ENCODE peak calls at places on chromosomes 12 and 14, in six cellular contexts. One of them, this sample, is unnamed.

GRCh38 chr12:57234571-57235011 is 5.1 kb downstream of the SHMT2 start:
- DNase-seq in activated naive CD4-positive, alpha-beta T cell treated with anti-CD3 and anti-CD28 coated beads for 36 hours: no peak
- DNase-seq in activated gamma-delta T cell treated with Interleukin-2 at 50 U/mL for 16 hours: no peak
- DNase-seq in NCI-H1092 treated with DMSO at 0.1 percent for 48 hours: no peak
- DNase-seq in stromal cell of bone marrow: no peak
- DNase-seq in AG09309: no peak
- DNase-seq in this sample: no peak

GRCh38 chr12:5965950-5966383 is 20.9 kb upstream of the ANO2 start:
- DNase-seq in AG09309: peak; percentile 3
- DNase-seq in activated gamma-delta T cell treated with Interleukin-2 at 50 U/mL for 16 hours: peak; percentile 26
- DNase-seq in activated naive CD4-positive, alpha-beta T cell treated with anti-CD3 and anti-CD28 coated beads for 36 hours: peak; percentile 65
- DNase-seq in NCI-H1092 treated with DMSO at 0.1 percent for 48 hours: peak; percentile 12
- DNase-seq in stromal cell of bone marrow: peak; percentile 32
- DNase-seq in this sample: peak; percentile 14

GRCh38 chr12:122422769-122423257 is 344 bp upstream of the CLIP1 start:
- DNase-seq in activated naive CD4-positive, alpha-beta T cell treated with anti-CD3 and anti-CD28 coated beads for 36 hours: peak; percentile 81
- DNase-seq in NCI-H1092 treated with DMSO at 0.1 percent for 48 hours: peak; percentile 39
- DNase-seq in AG09309: no peak
- DNase-seq in stromal cell of bone marrow: peak; percentile 54
- DNase-seq in activated gamma-delta T cell treated with Interleukin-2 at 50 U/mL for 16 hours: peak; percentile 9
- DNase-seq in this sample: no peak

GRCh38 chr12:93061414-93062099 is 132.5 kb upstream of the EEA1 start:
- DNase-seq in AG09309: no peak
- DNase-seq in activated gamma-delta T cell treated with Interleukin-2 at 50 U/mL for 16 hours: no peak
- DNase-seq in stromal cell of bone marrow: no peak
- DNase-seq in NCI-H1092 treated with DMSO at 0.1 percent for 48 hours: peak; percentile 85
- DNase-seq in activated naive CD4-positive, alpha-beta T cell treated with anti-CD3 and anti-CD28 coated beads for 36 hours: no peak
- DNase-seq in this sample: no peak

GRCh38 chr12:62459976-62460375 is 6.7 kb upstream of the MON2 start:
- DNase-seq in stromal cell of bone marrow: no peak
- DNase-seq in NCI-H1092 treated with DMSO at 0.1 percent for 48 hours: no peak
- DNase-seq in AG09309: no peak
- DNase-seq in activated naive CD4-positive, alpha-beta T cell treated with anti-CD3 and anti-CD28 coated beads for 36 hours: no peak
- DNase-seq in activated gamma-delta T cell treated with Interleukin-2 at 50 U/mL for 16 hours: no peak
- DNase-seq in this sample: no peak

GRCh38 chr14:44846232-44846824 is 115.4 kb downstream of the KLHL28 start:
- DNase-seq in stromal cell of bone marrow: peak; percentile 28
- DNase-seq in activated gamma-delta T cell treated with Interleukin-2 at 50 U/mL for 16 hours: no peak
- DNase-seq in AG09309: peak; percentile 8
- DNase-seq in activated naive CD4-positive, alpha-beta T cell treated with anti-CD3 and anti-CD28 coated beads for 36 hours: peak; percentile 20
- DNase-seq in NCI-H1092 treated with DMSO at 0.1 percent for 48 hours: peak; percentile 76
- DNase-seq in this sample: peak; percentile 17

GRCh38 chr12:93618891-93619410 is 46.5 kb downstream of the SOCS2 start:
- DNase-seq in activated gamma-delta T cell treated with Interleukin-2 at 50 U/mL for 16 hours: no peak
- DNase-seq in activated naive CD4-positive, alpha-beta T cell treated with anti-CD3 and anti-CD28 coated beads for 36 hours: no peak
- DNase-seq in NCI-H1092 treated with DMSO at 0.1 percent for 48 hours: no peak
- DNase-seq in AG09309: no peak
- DNase-seq in stromal cell of bone marrow: no peak
- DNase-seq in this sample: no peak

GRCh38 chr14:61147369-61147897 is 133.7 kb downstream of the TMEM30B start:
- DNase-seq in NCI-H1092 treated with DMSO at 0.1 percent for 48 hours: no peak
- DNase-seq in activated naive CD4-positive, alpha-beta T cell treated with anti-CD3 and anti-CD28 coated beads for 36 hours: no peak
- DNase-seq in activated gamma-delta T cell treated with Interleukin-2 at 50 U/mL for 16 hours: no peak
- DNase-seq in stromal cell of bone marrow: no peak
- DNase-seq in AG09309: no peak
- DNase-seq in this sample: no peak

GRCh38 chr14:99887407-99887806 is 94.2 kb downstream of the EML1 start:
- DNase-seq in AG09309: no peak
- DNase-seq in NCI-H1092 treated with DMSO at 0.1 percent for 48 hours: no peak
- DNase-seq in stromal cell of bone marrow: no peak
- DNase-seq in activated naive CD4-positive, alpha-beta T cell treated with anti-CD3 and anti-CD28 coated beads for 36 hours: no peak
- DNase-seq in activated gamma-delta T cell treated with Interleukin-2 at 50 U/mL for 16 hours: no peak
- DNase-seq in this sample: no peak

GRCh38 chr12:11653215-11653753 is 3.8 kb downstream of the ETV6 start:
- DNase-seq in activated naive CD4-positive, alpha-beta T cell treated with anti-CD3 and anti-CD28 coated beads for 36 hours: peak; percentile 65
- DNase-seq in AG09309: no peak
- DNase-seq in NCI-H1092 treated with DMSO at 0.1 percent for 48 hours: no peak
- DNase-seq in activated gamma-delta T cell treated with Interleukin-2 at 50 U/mL for 16 hours: peak; percentile 19
- DNase-seq in stromal cell of bone marrow: no peak
- DNase-seq in this sample: no peak

GRCh38 chr12:106974525-106974924 is 12.4 kb downstream of the MTERF2 start:
- DNase-seq in activated naive CD4-positive, alpha-beta T cell treated with anti-CD3 and anti-CD28 coated beads for 36 hours: no peak
- DNase-seq in stromal cell of bone marrow: no peak
- DNase-seq in AG09309: no peak
- DNase-seq in NCI-H1092 treated with DMSO at 0.1 percent for 48 hours: no peak
- DNase-seq in activated gamma-delta T cell treated with Interleukin-2 at 50 U/mL for 16 hours: no peak
- DNase-seq in this sample: no peak

GRCh38 chr12:109264095-109264942 is 44.8 kb downstream of the FOXN4 start:
- DNase-seq in AG09309: no peak
- DNase-seq in activated gamma-delta T cell treated with Interleukin-2 at 50 U/mL for 16 hours: no peak
- DNase-seq in stromal cell of bone marrow: peak; percentile 14
- DNase-seq in NCI-H1092 treated with DMSO at 0.1 percent for 48 hours: peak; percentile 57
- DNase-seq in activated naive CD4-positive, alpha-beta T cell treated with anti-CD3 and anti-CD28 coated beads for 36 hours: peak; percentile 69
- DNase-seq in this sample: peak; percentile 21

GRCh38 chr14:29773990-29774389 is 153.7 kb downstream of the PRKD1 start:
- DNase-seq in activated naive CD4-positive, alpha-beta T cell treated with anti-CD3 and anti-CD28 coated beads for 36 hours: no peak
- DNase-seq in activated gamma-delta T cell treated with Interleukin-2 at 50 U/mL for 16 hours: no peak
- DNase-seq in AG09309: no peak
- DNase-seq in stromal cell of bone marrow: no peak
- DNase-seq in NCI-H1092 treated with DMSO at 0.1 percent for 48 hours: peak; percentile 65
- DNase-seq in this sample: no peak

GRCh38 chr12:52871291-52871961 is 22.6 kb upstream of the KRT78 start:
- DNase-seq in activated naive CD4-positive, alpha-beta T cell treated with anti-CD3 and anti-CD28 coated beads for 36 hours: no peak
- DNase-seq in AG09309: peak; percentile 38
- DNase-seq in activated gamma-delta T cell treated with Interleukin-2 at 50 U/mL for 16 hours: no peak
- DNase-seq in stromal cell of bone marrow: peak; percentile 74
- DNase-seq in NCI-H1092 treated with DMSO at 0.1 percent for 48 hours: no peak
- DNase-seq in this sample: peak; percentile 83

GRCh38 chr14:79369359-79370332 is 841.7 kb downstream of the DIO2 start:
- DNase-seq in activated naive CD4-positive, alpha-beta T cell treated with anti-CD3 and anti-CD28 coated beads for 36 hours: no peak
- DNase-seq in AG09309: peak; percentile 52
- DNase-seq in stromal cell of bone marrow: peak; percentile 65
- DNase-seq in activated gamma-delta T cell treated with Interleukin-2 at 50 U/mL for 16 hours: no peak
- DNase-seq in NCI-H1092 treated with DMSO at 0.1 percent for 48 hours: no peak
- DNase-seq in this sample: peak; percentile 38

GRCh38 chr12:39429809-39430208 is 13.1 kb downstream of the KIF21A start:
- DNase-seq in activated gamma-delta T cell treated with Interleukin-2 at 50 U/mL for 16 hours: no peak
- DNase-seq in AG09309: no peak
- DNase-seq in NCI-H1092 treated with DMSO at 0.1 percent for 48 hours: no peak
- DNase-seq in activated naive CD4-positive, alpha-beta T cell treated with anti-CD3 and anti-CD28 coated beads for 36 hours: no peak
- DNase-seq in stromal cell of bone marrow: no peak
- DNase-seq in this sample: no peak

GRCh38 chr12:20549115-20549719 is 145.9 kb upstream of the SLCO1C1 start:
- DNase-seq in AG09309: no peak
- DNase-seq in NCI-H1092 treated with DMSO at 0.1 percent for 48 hours: no peak
- DNase-seq in activated naive CD4-positive, alpha-beta T cell treated with anti-CD3 and anti-CD28 coated beads for 36 hours: no peak
- DNase-seq in activated gamma-delta T cell treated with Interleukin-2 at 50 U/mL for 16 hours: no peak
- DNase-seq in stromal cell of bone marrow: peak; percentile 49
- DNase-seq in this sample: no peak

GRCh38 chr12:16119618-16120017 is 157.9 kb downstream of the SLC15A5 start:
- DNase-seq in activated naive CD4-positive, alpha-beta T cell treated with anti-CD3 and anti-CD28 coated beads for 36 hours: no peak
- DNase-seq in NCI-H1092 treated with DMSO at 0.1 percent for 48 hours: no peak
- DNase-seq in activated gamma-delta T cell treated with Interleukin-2 at 50 U/mL for 16 hours: no peak
- DNase-seq in AG09309: no peak
- DNase-seq in stromal cell of bone marrow: no peak
- DNase-seq in this sample: no peak

GRCh38 chr12:105409881-105410471 is 79.5 kb downstream of the C12orf75 start:
- DNase-seq in activated gamma-delta T cell treated with Interleukin-2 at 50 U/mL for 16 hours: no peak
- DNase-seq in activated naive CD4-positive, alpha-beta T cell treated with anti-CD3 and anti-CD28 coated beads for 36 hours: no peak
- DNase-seq in stromal cell of bone marrow: peak; percentile 71
- DNase-seq in AG09309: no peak
- DNase-seq in NCI-H1092 treated with DMSO at 0.1 percent for 48 hours: peak; percentile 98
- DNase-seq in this sample: peak; percentile 14

GRCh38 chr12:124082676-124083075 is 109.7 kb downstream of the ZNF664 start:
- DNase-seq in AG09309: no peak
- DNase-seq in activated naive CD4-positive, alpha-beta T cell treated with anti-CD3 and anti-CD28 coated beads for 36 hours: no peak
- DNase-seq in stromal cell of bone marrow: no peak
- DNase-seq in activated gamma-delta T cell treated with Interleukin-2 at 50 U/mL for 16 hours: no peak
- DNase-seq in NCI-H1092 treated with DMSO at 0.1 percent for 48 hours: no peak
- DNase-seq in this sample: no peak

This sample was measured in GM04504.